ENCODE peak calls at places on chromosomes 6 and 20, in four cellular contexts. I is mammary epithelial cell, N is cardiac muscle cell, P is kidney. L is an unnamed sample.

GRCh38 chr20:16052406-16052805 is 520.8 kb downstream of the KIF16B start:
- DNase-seq in I (no peak), P (no peak), N (no peak), L (no peak)

GRCh38 chr20:3744806-3745685 is 12.6 kb downstream of the HSPA12B start:
- DNase-seq in N (peak), P (peak), I (peak), L (peak)

GRCh38 chr6:36863670-36864540 is 10.7 kb downstream of the PPIL1 start:
- DNase-seq in I (no peak), N (no peak), P (no peak), L (no peak)

GRCh38 chr20:59578602-59579403 is 25.5 kb upstream of the PHACTR3 start:
- DNase-seq in I (no peak), P (no peak), N (no peak), L (no peak)

GRCh38 chr20:31704225-31705119 is 18.2 kb downstream of the BCL2L1 start:
- DNase-seq in P (no peak), N (no peak), I (peak), L (no peak)

GRCh38 chr6:43205849-43206248 is 23.4 kb downstream of the DNPH1 start:
- DNase-seq in N (no peak), I (no peak), P (no peak), L (no peak)

GRCh38 chr20:17613328-17614175 is 43.7 kb downstream of the DSTN start:
- DNase-seq in N (no peak), P (peak), I (no peak), L (no peak)

GRCh38 chr6:33696538-33697518 is 14.7 kb downstream of the UQCC2 start:
- DNase-seq in N (no peak), I (peak), P (peak), L (peak)

GRCh38 chr20:24337074-24337473 is 132.4 kb upstream of the SYNDIG1 start:
- DNase-seq in I (peak), P (no peak), N (no peak), L (peak)

GRCh38 chr6:154410619-154411044 is 54.0 kb upstream of the IPCEF1 start:
- DNase-seq in P (no peak), I (peak), N (peak), L (peak)

GRCh38 chr6:62150048-62150663 is 135.9 kb downstream of the KHDRBS2 start:
- DNase-seq in I (peak), N (peak), P (no peak), L (peak)

GRCh38 chr6:44339301-44339700 is 3.1 kb upstream of the SPATS1 start:
- DNase-seq in I (no peak), P (no peak), N (no peak), L (no peak)

GRCh38 chr6:41442800-41443501 is 103.2 kb upstream of the FOXP4 start:
- DNase-seq in P (peak), I (no peak), N (peak), L (peak)

GRCh38 chr6:125511809-125512341 is 210.1 kb upstream of the HDDC2 start:
- DNase-seq in N (no peak), I (no peak), P (no peak), L (peak)

GRCh38 chr6:100372326-100372725 is 92.4 kb downstream of the SIM1 start:
- DNase-seq in I (no peak), P (no peak), N (no peak), L (no peak)

GRCh38 chr6:161486326-161486725 is 212.5 kb upstream of the AGPAT4 start:
- DNase-seq in N (peak), P (no peak), I (peak), L (peak)

GRCh38 chr6:91462236-91462635 is 875.4 kb upstream of the MAP3K7 start:
- DNase-seq in P (no peak), I (no peak), N (no peak), L (no peak)

GRCh38 chr6:161169690-161170089 is 104.2 kb downstream of the AGPAT4 start:
- DNase-seq in I (peak), N (no peak), P (no peak), L (peak)

GRCh38 chr20:54345301-54345724 is 130.1 kb upstream of the DOK5 start:
- DNase-seq in N (no peak), P (no peak), I (peak), L (peak)

GRCh38 chr6:108737594-108738546 is 110.4 kb upstream of the ARMC2 start:
- DNase-seq in P (no peak), I (peak), N (no peak), L (peak)

DNA sequence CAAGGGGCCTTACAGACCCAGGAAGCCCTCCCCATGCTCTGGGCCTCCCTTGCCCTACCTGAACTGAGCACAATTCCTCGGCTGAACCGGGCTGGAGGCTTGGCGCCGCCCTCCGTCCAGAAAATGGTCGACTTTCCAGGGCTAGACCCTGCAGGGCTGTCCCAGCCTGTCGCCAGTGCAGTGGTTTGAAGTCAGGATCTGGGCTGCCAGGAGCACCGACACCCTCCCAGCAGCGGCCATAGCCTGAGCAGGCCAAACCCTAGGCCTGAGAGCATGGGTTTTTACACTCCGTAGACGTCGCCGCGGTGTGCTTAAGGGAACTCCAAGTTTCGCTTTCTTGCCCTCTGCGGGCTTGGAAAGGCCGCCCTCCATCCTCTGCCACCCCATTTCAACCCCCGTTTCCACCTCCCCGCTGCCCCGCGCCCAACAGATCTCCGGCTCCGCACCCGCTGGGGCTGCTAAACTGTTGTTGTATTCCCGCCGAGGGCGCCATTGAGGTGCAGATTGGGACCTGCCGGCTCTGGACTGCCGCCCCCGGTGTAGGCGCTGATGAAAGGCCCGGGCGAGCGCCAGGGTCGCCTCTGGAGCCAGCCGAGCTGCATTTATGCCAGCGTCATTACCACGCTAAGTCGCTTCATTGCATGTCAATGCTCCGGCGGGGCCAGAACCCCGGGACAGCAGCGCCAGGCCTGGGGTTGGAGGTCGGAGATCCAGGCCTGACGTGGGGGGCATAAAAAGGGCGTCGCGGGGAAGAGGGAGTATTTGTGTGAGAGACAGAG is 2.2 kb upstream of the TFAP2A start:
- DNase-seq in I (peak), P (no peak), N (no peak), L (no peak)
- H3K4me3 ChIP-seq in I (peak), P (peak), N (peak), L (no peak)

DNA sequence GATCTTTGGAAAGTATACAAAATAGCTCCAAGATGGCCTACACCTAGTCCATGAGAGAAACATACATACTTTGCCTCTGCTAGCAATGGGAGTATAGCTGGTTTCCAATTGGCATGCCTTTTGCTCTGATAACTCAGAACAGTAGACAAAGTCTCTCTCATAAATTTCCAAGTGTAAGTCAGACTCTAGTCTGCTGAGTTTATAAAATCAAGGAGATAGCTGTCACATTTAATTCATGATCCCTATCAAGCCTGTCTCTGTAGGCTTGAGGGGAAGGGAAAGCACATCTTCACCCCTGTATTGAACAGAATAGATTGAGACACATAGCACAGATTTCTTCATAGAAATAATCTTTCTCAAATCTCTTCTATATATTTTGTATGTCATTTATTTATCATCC is 87.8 kb upstream of the HTR1B start:
- DNase-seq in P (no peak), I (no peak), N (no peak), L (no peak)
- TF ChIP-seq CTCF in P (no peak), I (no peak), N (no peak), L (no peak)

GRCh38 chr20:45823949-45824835 is 2.9 kb downstream of the TNNC2 start:
- DNase-seq in N (peak), I (peak), P (peak), L (peak)
- H3K4me3 ChIP-seq in N (no peak), I (no peak), P (no peak), L (no peak)

GRCh38 chr6:147463651-147464050 is 44.8 kb upstream of the SAMD5 start:
- DNase-seq in I (no peak), P (no peak), N (no peak), L (no peak)

GRCh38 chr6:147467891-147468290 is 40.6 kb upstream of the SAMD5 start:
- DNase-seq in I (no peak), P (no peak), N (no peak), L (no peak)

GRCh38 chr6:147467463-147467862 is 41.0 kb upstream of the SAMD5 start:
- DNase-seq in N (no peak), P (no peak), I (no peak), L (no peak)

DNA sequence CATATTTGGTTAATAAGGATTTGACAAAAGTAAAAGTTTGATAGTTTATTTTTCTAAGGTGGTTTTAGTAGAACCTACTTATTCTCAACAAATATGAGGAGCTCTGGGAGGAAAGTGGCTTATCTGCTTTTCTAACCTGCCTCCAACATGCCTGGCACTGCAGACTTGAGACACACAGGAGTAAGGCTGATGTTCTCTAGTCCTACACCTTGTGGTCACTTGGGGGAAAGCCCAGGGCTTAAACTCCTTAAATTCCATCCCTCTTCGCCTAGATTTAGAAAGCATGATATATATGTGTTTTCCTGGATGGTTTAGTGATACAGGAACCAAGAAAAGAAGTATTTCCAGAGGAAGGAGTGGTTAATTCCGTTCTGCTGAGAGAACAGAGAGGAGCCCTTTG is 39.9 kb upstream of the SAMD5 start:
- DNase-seq in N (no peak), P (no peak), I (no peak), L (no peak)
- TF ChIP-seq CTCF in N (no peak), P (no peak), I (no peak), L (no peak)

GRCh38 chr20:56631318-56631989 is 2.3 kb downstream of the TFAP2C start:
- DNase-seq in P (peak), N (peak), I (peak), L (no peak)
- H3K4me3 ChIP-seq in P (no peak), N (peak), I (peak), L (peak)

L was measured in fibroblast of mammary gland.